ENCODE peak calls at places on chromosomes 5 and 9, in ten cellular contexts. T is A549; N is mammary epithelial cell; L is CD4-positive, alpha-beta memory T cell; M is CD8-positive, alpha-beta memory T cell; I is PC-3; O is sigmoid colon; H is HCT116; Z is hepatocyte; V is SK-N-SH. R is an unnamed sample.
A peak's percentile ranks its signal among the peaks of the same experiment; 100 is the strongest.

GRCh38 chr5:9498541-9499497 is 47.1 kb downstream of the SEMA5A start:
- DNase-seq in I (peak; percentile 94), N (peak; percentile 47), V (no peak), M (no peak), L (no peak), H (no peak), O (no peak), Z (peak; percentile 40), T (no peak), R (no peak)

GRCh38 chr9:86217076-86217475 is 42.4 kb downstream of the C9orf153 start:
- DNase-seq in O (no peak), H (no peak), N (no peak), T (no peak), L (no peak), M (no peak), V (no peak), Z (no peak), I (no peak), R (no peak)

GRCh38 chr5:14429102-14429501 is 152.5 kb upstream of the OTULINL start:
- DNase-seq in O (no peak), Z (no peak), V (peak; percentile 59), H (no peak), T (no peak), L (no peak), I (no peak), M (no peak), N (no peak), R (no peak)

GRCh38 chr5:136070486-136071285 is 41.9 kb downstream of the TGFBI start:
- DNase-seq in L (no peak), M (no peak), O (no peak), Z (no peak), N (peak; percentile 53), H (no peak), T (no peak), V (no peak), I (no peak), R (no peak)

GRCh38 chr5:135576075-135576599 is 2.7 kb downstream of the CXCL14 start:
- DNase-seq in V (no peak), Z (no peak), L (no peak), I (no peak), N (no peak), T (no peak), O (no peak), H (no peak), M (no peak), R (no peak)

GRCh38 chr5:1507457-1507856 is 16.3 kb downstream of the LPCAT1 start:
- DNase-seq in M (no peak), H (no peak), O (peak; percentile 54), N (no peak), I (no peak), V (no peak), Z (no peak), L (no peak), T (no peak), R (no peak)

GRCh38 chr5:112604741-112605390 is 132.8 kb upstream of the APC start:
- DNase-seq in V (peak; percentile 12), T (no peak), H (peak; percentile 29), O (no peak), L (no peak), I (peak; percentile 28), Z (peak; percentile 70), M (no peak), N (no peak), R (no peak)

GRCh38 chr5:124661317-124662141 is 84.9 kb downstream of the ZNF608 start:
- DNase-seq in N (peak; percentile 82), O (no peak), T (peak; percentile 69), V (no peak), I (peak; percentile 67), Z (peak; percentile 85), H (peak; percentile 81), M (no peak), L (no peak), R (no peak)

GRCh38 chr9:33124716-33125378 is 42.3 kb downstream of the B4GALT1 start:
- DNase-seq in L (no peak), N (no peak), Z (no peak), M (no peak), O (no peak), I (no peak), V (no peak), T (no peak), H (no peak), R (no peak)

GRCh38 chr5:111133436-111133751 is 41.2 kb downstream of the WDR36 start:
- DNase-seq in M (no peak), L (no peak), V (peak; percentile 17), O (no peak), T (no peak), N (no peak), Z (no peak), H (no peak), I (no peak), R (no peak)

GRCh38 chr5:17360879-17361278 is 137.2 kb upstream of the TAF11L2 start:
- DNase-seq in L (no peak), M (no peak), Z (no peak), H (no peak), T (no peak), V (no peak), N (no peak), O (no peak), I (no peak), R (no peak)

GRCh38 chr9:20592673-20593072 is 29.6 kb downstream of the MLLT3 start:
- DNase-seq in V (no peak), I (peak; percentile 41), N (no peak), T (no peak), L (no peak), Z (no peak), O (no peak), M (no peak), H (no peak), R (no peak)

GRCh38 chr9:121599872-121600585 is 51.4 kb upstream of the DAB2IP start:
- DNase-seq in H (no peak), O (no peak), V (peak; percentile 72), N (no peak), M (no peak), L (no peak), T (peak; percentile 48), Z (no peak), I (no peak), R (no peak)

GRCh38 chr9:70229579-70229978 is 29.2 kb upstream of the SMC5 start:
- DNase-seq in T (no peak), Z (no peak), L (no peak), M (no peak), V (no peak), H (peak; percentile 18), N (peak; percentile 13), O (no peak), I (peak; percentile 52), R (no peak)

DNA sequence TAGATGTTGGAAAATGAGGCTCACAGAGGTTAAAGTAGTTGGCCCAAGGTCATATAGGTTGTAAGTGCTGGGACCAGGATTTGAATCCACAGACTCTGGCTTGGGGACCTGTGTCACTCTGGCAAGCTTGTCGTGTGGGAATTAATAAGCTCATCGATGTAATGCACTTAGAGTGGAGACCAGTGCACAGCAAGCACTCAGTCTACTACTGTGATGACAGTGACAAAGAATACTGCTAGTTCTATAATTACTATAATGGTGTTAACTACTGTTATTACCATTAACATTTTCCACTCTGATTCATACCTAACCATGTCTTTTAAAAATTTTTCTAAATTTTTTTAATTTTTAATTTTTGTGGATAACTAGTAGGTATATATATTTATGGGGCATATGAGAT is 12.8 kb downstream of the PAM start:
- DNase-seq in M (no peak), T (no peak), O (no peak), N (no peak), H (no peak), I (no peak), L (no peak), V (no peak), Z (no peak), R (no peak)
- H3K4me1 ChIP-seq in M (peaks cover 24% of the 10 kb centered on the region), T (no peaks in the 10 kb centered on the region), O (peaks cover 22% of the 10 kb centered on the region), N (peaks cover 4% of the 10 kb centered on the region), H (peaks cover 5% of the 10 kb centered on the region), I (peaks cover 15% of the 10 kb centered on the region), L (peaks cover 56% of the 10 kb centered on the region), V (peaks cover 23% of the 10 kb centered on the region), Z (peaks cover 16% of the 10 kb centered on the region), R (peaks cover 35% of the 10 kb centered on the region)

GRCh38 chr5:67012241-67012640 is 184.4 kb downstream of the CD180 start:
- DNase-seq in M (no peak), Z (no peak), T (no peak), L (no peak), N (peak; percentile 94), I (peak; percentile 81), H (no peak), V (no peak), O (no peak), R (no peak)
- H3K4me1 ChIP-seq in M (peaks cover 4% of the 10 kb centered on the region), Z (peaks cover 53% of the 10 kb centered on the region), T (peaks cover 48% of the 10 kb centered on the region), L (peaks cover 42% of the 10 kb centered on the region), N (peaks cover 76% of the 10 kb centered on the region), I (peaks cover 88% of the 10 kb centered on the region), H (peaks cover 3% of the 10 kb centered on the region), V (peaks cover 19% of the 10 kb centered on the region), O (peaks cover 59% of the 10 kb centered on the region), R (no peaks in the 10 kb centered on the region)

GRCh38 chr9:134336174-134336705 is 10.0 kb downstream of the RXRA start:
- DNase-seq in N (no peak), H (no peak), O (no peak), Z (no peak), V (no peak), T (no peak), L (no peak), I (no peak), M (no peak), R (no peak)
- H3K4me1 ChIP-seq in N (peaks cover 27% of the 10 kb centered on the region), H (no peaks in the 10 kb centered on the region), O (peaks cover 97% of the 10 kb centered on the region), Z (peaks cover 70% of the 10 kb centered on the region), V (no peaks in the 10 kb centered on the region), T (peaks cover 20% of the 10 kb centered on the region), L (no peaks in the 10 kb centered on the region), I (no peaks in the 10 kb centered on the region), M (no peaks in the 10 kb centered on the region), R (no peaks in the 10 kb centered on the region)

GRCh38 chr5:150492621-150493020 is 15.3 kb upstream of the NDST1 start:
- DNase-seq in I (peak; percentile 73), L (no peak), H (no peak), N (peak; percentile 99), V (no peak), T (peak; percentile 55), Z (no peak), O (no peak), M (no peak), R (no peak)

GRCh38 chr5:150490296-150490669 is 17.6 kb upstream of the NDST1 start:
- DNase-seq in O (no peak), V (no peak), H (no peak), M (no peak), Z (no peak), T (no peak), I (no peak), N (no peak), L (no peak), R (no peak)

GRCh38 chr5:150489358-150490295 is 18.3 kb upstream of the NDST1 start:
- DNase-seq in I (no peak), M (no peak), H (no peak), V (no peak), Z (no peak), O (peak; percentile 62), L (no peak), T (no peak), N (no peak), R (no peak)

GRCh38 chr5:150490754-150491153 is 17.2 kb upstream of the NDST1 start:
- DNase-seq in O (no peak), T (no peak), H (no peak), Z (no peak), L (no peak), M (no peak), N (no peak), V (no peak), I (no peak), R (no peak)

DNA sequence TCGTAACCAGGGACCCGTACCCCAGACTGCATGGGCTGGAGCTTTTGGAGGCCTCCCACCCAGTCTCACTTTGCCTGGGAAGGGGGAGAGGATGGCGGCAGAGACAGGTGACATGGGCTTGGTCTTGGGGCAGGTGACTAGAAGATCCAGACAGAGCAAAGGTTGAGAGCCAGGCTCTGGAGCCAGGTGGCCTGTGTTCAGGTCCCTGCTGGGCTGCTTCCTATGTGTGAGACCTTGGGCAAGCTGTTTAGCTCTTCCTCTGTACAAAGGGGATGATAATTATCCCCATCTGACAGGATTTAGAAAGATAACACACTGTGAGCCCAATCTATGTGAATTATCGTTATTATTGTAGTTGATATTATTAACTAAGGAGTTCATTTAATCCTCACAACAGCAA is 16.1 kb upstream of the NDST1 start:
- DNase-seq in M (no peak), I (no peak), H (no peak), L (no peak), O (no peak), V (no peak), T (no peak), N (no peak), Z (no peak), R (no peak)
- H3K4me1 ChIP-seq in M (peaks cover 2% of the 10 kb centered on the region), I (peaks cover 52% of the 10 kb centered on the region), H (peaks cover 21% of the 10 kb centered on the region), L (peaks cover 4% of the 10 kb centered on the region), O (peaks cover 83% of the 10 kb centered on the region), V (peaks cover 48% of the 10 kb centered on the region), T (peaks cover 80% of the 10 kb centered on the region), N (peaks cover 74% of the 10 kb centered on the region), Z (peaks cover 56% of the 10 kb centered on the region), R (peaks cover 1% of the 10 kb centered on the region)

R was measured in naive thymus-derived CD4-positive, alpha-beta T cell.